ENCODE peak calls at places on chromosomes 5 and 9, in seven cellular contexts. Q is tibial artery, E is Karpas-422, I is pancreas, A is mammary epithelial cell, C is NT2/D1, Z is upper lobe of right lung. R is an unnamed sample. For H3K27me3, the result is how much of the 10 kb centered on the place peaks cover.

GRCh38 chr9:125525846-125526619 is 181.0 kb downstream of the MAPKAP1 start:
- DNase-seq in I (no peak), C (no peak), E (no peak), Q (no peak), Z (no peak), A (no peak), R (peak)

GRCh38 chr5:127960126-127960744 is 123.3 kb upstream of the SLC12A2 start:
- DNase-seq in Q (no peak), A (no peak), I (no peak), C (no peak), Z (no peak), E (no peak), R (peak)

GRCh38 chr9:128787583-128788156 is 617 bp downstream of the TBC1D13 start:
- DNase-seq in Z (no peak), I (no peak), Q (no peak), A (peak), E (peak), C (no peak), R (no peak)

GRCh38 chr9:129701549-129701948 is 36.1 kb downstream of the PRRX2 start:
- DNase-seq in E (no peak), Z (no peak), C (no peak), A (no peak), Q (no peak), I (no peak), R (no peak)

GRCh38 chr9:7324031-7324654 is 475.4 kb downstream of the DMAC1 start:
- DNase-seq in Z (no peak), Q (no peak), C (no peak), E (no peak), I (no peak), A (peak), R (no peak)

GRCh38 chr5:171842777-171843053 is 57.1 kb downstream of the SMIM23 start:
- DNase-seq in A (no peak), Q (no peak), C (no peak), Z (no peak), E (no peak), I (no peak), R (no peak)

GRCh38 chr9:37919956-37920335 is 16.0 kb upstream of the SLC25A51 start:
- DNase-seq in Q (peak), I (no peak), E (no peak), Z (peak), A (no peak), C (no peak), R (no peak)

GRCh38 chr9:17783227-17783626 is 204.4 kb downstream of the SH3GL2 start:
- DNase-seq in Z (no peak), I (no peak), E (no peak), C (no peak), A (no peak), Q (no peak), R (no peak)

GRCh38 chr5:127871448-127872153 is 168.4 kb downstream of the CCDC192 start:
- DNase-seq in I (no peak), Q (no peak), C (no peak), E (peak), A (peak), Z (no peak), R (peak)

GRCh38 chr5:16963821-16964220 is 27.7 kb upstream of the MYO10 start:
- DNase-seq in E (no peak), Z (no peak), I (no peak), A (no peak), C (no peak), Q (no peak), R (no peak)

GRCh38 chr9:13485068-13485596 is 205.6 kb upstream of the MPDZ start:
- DNase-seq in A (peak), C (no peak), Q (peak), Z (no peak), E (no peak), I (no peak), R (peak)

GRCh38 chr5:104053057-104053666 is 490.6 kb upstream of the NUDT12 start:
- DNase-seq in I (no peak), Z (no peak), E (no peak), C (no peak), Q (no peak), A (no peak), R (no peak)

GRCh38 chr5:40410231-40410861 is 269.4 kb upstream of the PTGER4 start:
- DNase-seq in A (peak), C (no peak), E (no peak), I (no peak), Q (no peak), Z (no peak), R (no peak)

GRCh38 chr5:123180178-123180577 is 91.1 kb downstream of the PRDM6 start:
- DNase-seq in C (no peak), Q (peak), I (no peak), E (no peak), A (no peak), Z (no peak), R (peak)

DNA sequence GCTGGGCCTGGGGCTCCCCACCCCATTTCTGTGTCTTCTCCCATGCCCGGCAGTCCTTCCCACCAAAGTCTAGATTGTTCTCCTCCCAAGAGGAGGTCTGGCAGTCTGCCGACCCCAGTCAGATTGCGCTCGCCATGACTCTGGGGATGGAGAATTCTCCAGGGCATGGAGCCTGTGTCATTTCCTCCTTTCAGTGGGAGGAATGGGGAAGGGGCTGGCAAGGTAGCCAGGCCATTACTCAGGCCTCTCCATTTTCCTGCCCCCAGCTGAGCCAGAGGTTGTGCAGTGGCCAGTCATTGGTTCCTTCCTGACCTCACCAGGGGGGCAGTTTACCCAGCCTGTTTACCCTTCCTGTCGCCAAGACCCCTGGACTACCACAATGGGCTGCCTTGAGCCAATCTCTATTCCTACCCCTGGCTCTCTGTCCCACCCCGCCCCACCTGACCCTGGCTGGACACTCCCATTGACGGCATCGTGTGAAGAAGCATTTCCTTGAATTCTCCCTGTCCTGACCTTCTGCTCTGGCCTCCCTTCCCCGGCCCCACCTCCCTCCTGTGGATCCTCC is 628 bp downstream of the SYNPO start:
- DNase-seq in E (no peak), Q (peak), Z (no peak), C (no peak), A (no peak), I (no peak), R (peak)
- H3K4me3 ChIP-seq in E (no peak), Q (peak), Z (peak), C (peak), A (no peak), I (no peak), R (peak)

DNA sequence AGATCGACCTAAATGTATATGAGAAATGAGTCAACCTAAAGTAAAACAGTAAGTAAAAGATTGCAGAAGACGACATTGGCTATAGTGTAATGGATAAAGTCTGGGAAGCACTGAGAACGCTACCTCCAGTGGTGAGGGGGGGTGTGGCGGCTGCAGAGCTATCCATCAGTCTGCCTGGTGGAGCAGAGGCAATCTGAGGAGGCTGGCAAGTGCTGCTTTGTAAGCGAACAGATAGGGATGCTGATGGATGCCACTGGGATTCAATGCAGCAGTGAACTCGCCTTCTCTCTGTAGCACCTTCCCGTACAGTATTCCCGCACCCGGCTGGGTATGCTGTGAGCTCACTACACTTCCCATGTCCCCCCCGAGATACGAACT is 261.5 kb downstream of the NSG2 start:
- DNase-seq in I (no peak), E (no peak), Q (no peak), A (no peak), Z (peak), C (no peak), R (no peak)
- H3K27me3 ChIP-seq in I (under half), E (under half), Q (under half), A (under half), Z (under half), C (under half), R (under half)

DNA sequence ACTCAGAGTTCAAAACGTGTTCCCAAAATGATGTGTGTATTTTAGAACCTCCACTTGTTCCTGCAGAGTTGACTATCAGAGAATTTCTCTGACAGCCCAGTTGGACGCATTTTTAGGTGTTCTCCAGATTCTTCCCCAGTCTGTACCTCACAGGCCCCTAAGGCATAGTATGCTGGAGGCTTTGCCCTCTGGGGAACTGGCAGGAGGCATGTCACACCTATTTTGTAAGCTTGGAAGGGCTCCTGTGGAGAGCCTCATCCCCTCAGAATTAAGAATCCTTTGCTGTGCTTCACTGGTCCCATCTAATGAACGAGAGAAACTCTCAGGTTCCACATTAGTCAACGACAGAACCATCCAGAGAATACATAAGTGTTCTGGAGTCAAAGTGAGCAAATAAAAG is 144.1 kb upstream of the SLC30A5 start:
- DNase-seq in Q (no peak), A (no peak), I (no peak), E (no peak), Z (no peak), C (no peak), R (no peak)
- H3K4me3 ChIP-seq in Q (no peak), A (no peak), I (no peak), E (no peak), Z (no peak), C (no peak), R (no peak)

GRCh38 chr5:115169392-115170127 is at the start of gene TRIM36:
- DNase-seq in Z (peak), I (peak), C (peak), A (peak), Q (peak), E (peak), R (peak)

GRCh38 chr5:115170924-115171510 is 1.3 kb upstream of the TRIM36 start:
- DNase-seq in Z (no peak), I (no peak), C (no peak), A (no peak), E (no peak), Q (no peak), R (no peak)

GRCh38 chr5:115166744-115167393 is 2.8 kb downstream of the TRIM36 start:
- DNase-seq in C (no peak), A (no peak), Q (no peak), Z (no peak), E (no peak), I (no peak), R (no peak)

GRCh38 chr5:115168829-115169391 is 798 bp downstream of the TRIM36 start:
- DNase-seq in E (peak), C (no peak), Z (peak), I (no peak), A (peak), Q (no peak), R (peak)

GRCh38 chr5:115170128-115170923 is 618 bp upstream of the TRIM36 start:
- DNase-seq in C (no peak), A (no peak), Q (no peak), E (peak), Z (no peak), I (no peak), R (no peak)
- H3K27me3 ChIP-seq in C (half or more), A (under half), Q (under half), E (under half), Z (under half), I (under half), R (half or more)

GRCh38 chr5:158682631-158683030 is 417.1 kb downstream of the EBF1 start:
- DNase-seq in E (no peak), Q (no peak), C (no peak), I (no peak), A (no peak), Z (no peak), R (no peak)

GRCh38 chr5:158677490-158677838 is 422.3 kb downstream of the EBF1 start:
- DNase-seq in Z (no peak), E (no peak), C (no peak), A (no peak), Q (no peak), I (no peak), R (no peak)

GRCh38 chr5:158679221-158679641 is 420.5 kb downstream of the EBF1 start:
- DNase-seq in I (no peak), E (no peak), C (no peak), Z (no peak), A (no peak), Q (no peak), R (no peak)

GRCh38 chr5:158676642-158677489 is 422.9 kb downstream of the EBF1 start:
- DNase-seq in Q (no peak), Z (no peak), I (no peak), E (no peak), A (no peak), C (peak), R (no peak)
- H3K4me3 ChIP-seq in Q (no peak), Z (no peak), I (no peak), E (peak), A (no peak), C (no peak), R (no peak)

DNA sequence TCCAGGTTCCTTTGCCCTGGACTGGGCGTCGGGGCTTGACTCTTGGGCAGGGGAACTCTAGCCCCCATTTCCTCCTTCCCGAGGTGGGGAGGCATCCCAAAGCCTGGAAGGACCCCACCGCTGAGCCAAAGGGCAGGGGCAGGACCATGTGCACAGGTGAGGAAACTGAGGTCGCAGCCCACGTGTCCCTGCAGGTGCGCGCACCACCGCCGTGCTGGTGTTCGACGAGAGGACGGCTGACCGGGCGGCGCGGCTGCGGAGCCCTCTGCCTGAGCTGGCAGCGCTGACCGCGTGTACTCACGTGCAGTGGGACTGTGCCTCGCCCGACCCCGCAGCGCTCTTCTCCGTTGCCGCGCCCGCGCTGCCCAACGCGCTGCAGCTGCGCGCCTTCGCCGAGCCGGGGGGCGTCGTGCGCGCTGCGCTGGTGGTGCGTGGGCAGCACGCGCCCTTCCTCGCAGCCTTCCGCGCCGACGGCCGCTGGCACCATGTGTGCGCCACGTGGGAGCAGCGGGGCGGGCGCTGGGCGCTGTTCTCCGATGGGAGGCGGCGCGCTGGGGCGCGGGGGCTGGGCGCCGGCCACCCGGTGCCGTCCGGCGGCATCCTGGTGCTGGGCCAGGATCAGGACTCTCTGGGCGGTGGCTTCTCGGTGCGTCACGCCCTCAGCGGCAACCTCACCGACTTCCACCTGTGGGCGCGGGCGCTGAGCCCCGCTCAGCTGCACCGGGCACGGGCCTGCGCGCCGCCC is 2.8 kb downstream of the ADGRD2 start:
- DNase-seq in Z (peak), Q (peak), I (no peak), C (no peak), A (no peak), E (no peak), R (no peak)
- H3K27me3 ChIP-seq in Z (half or more), Q (half or more), I (under half), C (under half), A (under half), E (under half), R (under half)

DNA sequence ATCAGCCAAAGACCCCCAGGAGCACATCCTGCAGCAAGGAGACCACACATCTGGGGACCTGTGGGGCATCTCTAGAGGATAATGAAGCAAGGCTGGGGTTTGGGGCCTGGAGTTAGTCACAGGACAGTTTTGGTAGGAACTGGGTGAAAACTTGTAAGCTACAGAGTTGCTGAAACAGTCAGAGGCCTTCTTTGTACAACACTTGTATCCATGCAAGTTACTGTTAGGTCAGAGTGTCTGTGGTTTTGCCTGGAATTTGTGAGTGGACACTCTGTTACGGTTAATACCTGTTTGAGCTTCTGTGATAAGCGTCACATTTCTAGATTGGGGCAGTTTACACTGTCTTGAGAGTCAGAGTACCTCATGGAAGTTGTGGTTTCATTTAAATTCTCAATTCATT is 22.6 kb upstream of the ASPN start:
- DNase-seq in Q (no peak), C (no peak), I (no peak), Z (no peak), E (no peak), A (peak), R (no peak)
- H3K4me3 ChIP-seq in Q (no peak), C (no peak), I (no peak), Z (no peak), E (no peak), A (no peak), R (no peak)